ENCODE peak calls at places on chromosomes 16 and 17, in six cellular contexts. One of them, this sample, is unnamed.

GRCh38 chr17:55421179-55421934 is at the start of gene MMD:
- DNase-seq in SK-N-SH: peak
- DNase-seq in GM12878: no peak
- DNase-seq in HCT116: no peak
- DNase-seq in H1: no peak
- DNase-seq in K562: peak
- DNase-seq in this sample: no peak

GRCh38 chr17:31413871-31414589 is 22.6 kb downstream of the RAB11FIP4 start:
- DNase-seq in H1: no peak
- DNase-seq in K562: no peak
- DNase-seq in HCT116: no peak
- DNase-seq in GM12878: no peak
- DNase-seq in SK-N-SH: no peak
- DNase-seq in this sample: no peak

GRCh38 chr17:79830303-79830702 is 8.9 kb downstream of the CBX4 start:
- DNase-seq in GM12878: no peak
- DNase-seq in SK-N-SH: no peak
- DNase-seq in K562: peak
- DNase-seq in HCT116: no peak
- DNase-seq in H1: no peak
- DNase-seq in this sample: no peak

GRCh38 chr17:42937712-42938596 is 26.3 kb downstream of the AARSD1 start:
- DNase-seq in SK-N-SH: peak
- DNase-seq in K562: peak
- DNase-seq in HCT116: peak
- DNase-seq in GM12878: no peak
- DNase-seq in H1: peak
- DNase-seq in this sample: no peak

GRCh38 chr17:79617740-79618382 is 7.0 kb upstream of the RBFOX3 start:
- DNase-seq in SK-N-SH: no peak
- DNase-seq in H1: no peak
- DNase-seq in HCT116: no peak
- DNase-seq in K562: no peak
- DNase-seq in GM12878: no peak
- DNase-seq in this sample: no peak

GRCh38 chr17:28724500-28725165 is 1.4 kb downstream of the TLCD1 start:
- DNase-seq in GM12878: no peak
- DNase-seq in HCT116: no peak
- DNase-seq in K562: no peak
- DNase-seq in H1: no peak
- DNase-seq in SK-N-SH: no peak
- DNase-seq in this sample: no peak

GRCh38 chr17:70366421-70366820 is 197.1 kb downstream of the KCNJ2 start:
- DNase-seq in K562: no peak
- DNase-seq in GM12878: no peak
- DNase-seq in H1: peak
- DNase-seq in HCT116: no peak
- DNase-seq in SK-N-SH: no peak
- DNase-seq in this sample: no peak

GRCh38 chr17:50560185-50560824 is at the start of gene CACNA1G:
- DNase-seq in H1: peak
- DNase-seq in HCT116: peak
- DNase-seq in K562: peak
- DNase-seq in GM12878: no peak
- DNase-seq in SK-N-SH: peak
- DNase-seq in this sample: no peak

GRCh38 chr17:38897671-38898290 is 27.6 kb upstream of the LASP1NB start:
- DNase-seq in K562: no peak
- DNase-seq in HCT116: no peak
- DNase-seq in GM12878: no peak
- DNase-seq in H1: no peak
- DNase-seq in SK-N-SH: no peak
- DNase-seq in this sample: no peak

GRCh38 chr16:14181371-14182050 is 110.4 kb downstream of the MRTFB start:
- DNase-seq in SK-N-SH: no peak
- DNase-seq in HCT116: no peak
- DNase-seq in K562: no peak
- DNase-seq in H1: no peak
- DNase-seq in GM12878: no peak
- DNase-seq in this sample: no peak

GRCh38 chr17:15744885-15745284 is 12.8 kb downstream of the TBC1D26 start:
- DNase-seq in SK-N-SH: peak
- DNase-seq in HCT116: no peak
- DNase-seq in H1: no peak
- DNase-seq in GM12878: no peak
- DNase-seq in K562: no peak
- DNase-seq in this sample: no peak

GRCh38 chr16:49858200-49859129 is 2.6 kb upstream of the ZNF423 start:
- DNase-seq in SK-N-SH: peak
- DNase-seq in H1: no peak
- DNase-seq in HCT116: no peak
- DNase-seq in GM12878: no peak
- DNase-seq in K562: peak
- DNase-seq in this sample: no peak

GRCh38 chr16:23948949-23949392 is 113.2 kb downstream of the PRKCB start:
- DNase-seq in K562: no peak
- DNase-seq in HCT116: no peak
- DNase-seq in GM12878: no peak
- DNase-seq in H1: no peak
- DNase-seq in SK-N-SH: no peak
- DNase-seq in this sample: no peak

GRCh38 chr16:86761117-86761971 is 183.0 kb downstream of the FOXL1 start:
- DNase-seq in H1: no peak
- DNase-seq in SK-N-SH: peak
- DNase-seq in K562: peak
- DNase-seq in GM12878: no peak
- DNase-seq in HCT116: peak
- DNase-seq in this sample: peak

GRCh38 chr17:6449307-6449706 is 5.1 kb downstream of the PIMREG start:
- DNase-seq in K562: no peak
- DNase-seq in HCT116: no peak
- DNase-seq in GM12878: no peak
- DNase-seq in H1: no peak
- DNase-seq in SK-N-SH: no peak
- DNase-seq in this sample: no peak

GRCh38 chr16:1073566-1074378 is 1.2 kb downstream of the SSTR5 start:
- DNase-seq in GM12878: no peak
- DNase-seq in HCT116: no peak
- DNase-seq in K562: peak
- DNase-seq in SK-N-SH: no peak
- DNase-seq in H1: no peak
- DNase-seq in this sample: no peak
- H3K27ac ChIP-seq in GM12878: no peak
- H3K27ac ChIP-seq in HCT116: peak
- H3K27ac ChIP-seq in K562: no peak
- H3K27ac ChIP-seq in SK-N-SH: no peak
- H3K27ac ChIP-seq in H1: no peak
- H3K27ac ChIP-seq in this sample: no peak

DNA sequence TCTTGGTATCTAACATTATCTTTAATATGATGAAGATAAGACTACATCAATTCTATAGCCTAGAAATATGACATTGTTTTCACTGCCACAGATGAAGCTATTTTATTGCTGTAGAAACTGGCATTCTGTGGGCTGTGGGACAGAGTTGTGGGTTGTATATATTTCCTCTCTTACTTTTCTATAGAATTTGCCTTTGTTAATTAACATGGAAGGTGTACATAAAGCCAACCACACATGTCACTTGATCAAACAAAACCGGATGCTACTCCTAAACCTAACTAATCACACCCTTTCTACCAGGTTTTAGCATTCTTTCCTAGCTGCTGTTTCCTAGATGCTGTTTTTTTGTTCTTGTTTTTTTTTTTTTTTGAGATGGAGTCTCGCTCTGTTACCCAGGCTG is 81.2 kb upstream of the ATP2A3 start:
- DNase-seq in SK-N-SH: no peak
- DNase-seq in GM12878: no peak
- DNase-seq in H1: no peak
- DNase-seq in K562: no peak
- DNase-seq in HCT116: no peak
- DNase-seq in this sample: no peak
- TF ChIP-seq SIN3A in SK-N-SH: no peak
- TF ChIP-seq SIN3A in GM12878: no peak
- TF ChIP-seq SIN3A in H1: no peak
- TF ChIP-seq SIN3A in K562: no peak
- TF ChIP-seq SIN3A in HCT116: no peak
- TF ChIP-seq SIN3A in this sample: no peak

GRCh38 chr17:78040561-78041400 is 82.3 kb downstream of the TNRC6C start:
- DNase-seq in HCT116: peak
- DNase-seq in GM12878: peak
- DNase-seq in K562: no peak
- DNase-seq in H1: no peak
- DNase-seq in SK-N-SH: peak
- DNase-seq in this sample: no peak

GRCh38 chr17:78041401-78042179 is 83.1 kb downstream of the TNRC6C start:
- DNase-seq in SK-N-SH: peak
- DNase-seq in K562: no peak
- DNase-seq in HCT116: no peak
- DNase-seq in GM12878: no peak
- DNase-seq in H1: no peak
- DNase-seq in this sample: no peak

GRCh38 chr17:78037280-78037679 is 78.8 kb downstream of the TNRC6C start:
- DNase-seq in H1: no peak
- DNase-seq in HCT116: no peak
- DNase-seq in GM12878: no peak
- DNase-seq in SK-N-SH: no peak
- DNase-seq in K562: no peak
- DNase-seq in this sample: no peak

GRCh38 chr17:78038748-78039288 is 80.3 kb downstream of the TNRC6C start:
- DNase-seq in HCT116: no peak
- DNase-seq in H1: no peak
- DNase-seq in SK-N-SH: no peak
- DNase-seq in K562: no peak
- DNase-seq in GM12878: no peak
- DNase-seq in this sample: no peak

DNA sequence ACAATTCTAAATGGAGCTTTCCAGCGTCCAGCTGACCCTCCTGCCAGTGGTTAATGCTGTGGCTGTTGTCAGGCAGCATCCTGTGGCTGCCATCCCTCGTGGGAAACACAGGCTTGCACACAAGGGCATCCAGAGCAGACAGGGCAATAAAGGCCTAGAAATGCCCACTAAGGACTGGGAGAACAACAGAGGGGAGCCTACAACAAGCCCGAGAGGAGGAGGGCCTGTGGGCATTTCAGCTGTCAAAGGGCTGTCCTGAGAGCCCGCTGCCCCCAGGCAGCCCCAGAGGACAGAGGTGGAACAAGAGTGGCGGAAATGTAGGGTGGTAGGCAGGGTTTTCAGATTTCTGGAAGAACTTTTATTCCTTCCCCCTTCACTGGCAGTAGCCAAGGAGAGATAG is 81.1 kb downstream of the TNRC6C start:
- DNase-seq in HCT116: no peak
- DNase-seq in K562: no peak
- DNase-seq in H1: no peak
- DNase-seq in SK-N-SH: peak
- DNase-seq in GM12878: no peak
- DNase-seq in this sample: no peak
- H3K27ac ChIP-seq in HCT116: no peak
- H3K27ac ChIP-seq in K562: no peak
- H3K27ac ChIP-seq in H1: no peak
- H3K27ac ChIP-seq in SK-N-SH: peak
- H3K27ac ChIP-seq in GM12878: no peak
- H3K27ac ChIP-seq in this sample: no peak

DNA sequence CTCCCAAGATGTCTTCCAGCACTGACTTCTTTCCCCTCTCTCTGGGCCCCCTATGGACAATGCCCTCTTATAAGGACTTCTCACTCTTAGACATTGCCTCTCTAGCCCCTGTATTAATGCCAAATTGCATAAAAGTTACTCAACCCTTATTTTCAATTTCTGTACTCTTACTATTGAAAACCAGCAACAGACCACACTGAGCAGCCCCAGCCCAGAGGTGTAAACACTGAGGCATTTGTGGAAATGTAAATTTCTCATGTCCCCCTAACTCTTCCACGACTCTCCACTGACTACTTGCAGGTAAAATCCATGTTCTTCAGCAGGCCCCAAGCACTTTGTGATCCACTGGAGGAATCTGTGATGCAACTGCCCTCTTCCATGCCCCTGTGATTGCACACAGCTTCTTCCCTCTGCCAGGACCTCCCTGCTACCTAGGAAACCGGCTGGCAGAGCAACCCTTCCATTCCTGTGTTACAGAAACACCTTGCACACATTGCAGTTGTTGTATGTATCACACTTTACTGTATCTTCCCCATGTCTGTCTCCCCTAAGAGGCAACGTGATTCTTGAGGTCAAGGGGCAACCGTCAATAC is 4.4 kb downstream of the N4BP1 start:
- DNase-seq in H1: no peak
- DNase-seq in K562: no peak
- DNase-seq in SK-N-SH: no peak
- DNase-seq in HCT116: no peak
- DNase-seq in GM12878: no peak
- DNase-seq in this sample: no peak
- TF ChIP-seq SIN3A in H1: no peak
- TF ChIP-seq SIN3A in K562: no peak
- TF ChIP-seq SIN3A in SK-N-SH: no peak
- TF ChIP-seq SIN3A in HCT116: no peak
- TF ChIP-seq SIN3A in GM12878: no peak
- TF ChIP-seq SIN3A in this sample: no peak

GRCh38 chr17:72122002-72122310 is 1.1 kb downstream of the SOX9 start:
- DNase-seq in SK-N-SH: no peak
- DNase-seq in H1: no peak
- DNase-seq in HCT116: no peak
- DNase-seq in GM12878: no peak
- DNase-seq in K562: no peak
- DNase-seq in this sample: no peak
- H3K27ac ChIP-seq in SK-N-SH: no peak
- H3K27ac ChIP-seq in H1: no peak
- H3K27ac ChIP-seq in HCT116: peak
- H3K27ac ChIP-seq in GM12878: peak
- H3K27ac ChIP-seq in K562: no peak
- H3K27ac ChIP-seq in this sample: peak

DNA sequence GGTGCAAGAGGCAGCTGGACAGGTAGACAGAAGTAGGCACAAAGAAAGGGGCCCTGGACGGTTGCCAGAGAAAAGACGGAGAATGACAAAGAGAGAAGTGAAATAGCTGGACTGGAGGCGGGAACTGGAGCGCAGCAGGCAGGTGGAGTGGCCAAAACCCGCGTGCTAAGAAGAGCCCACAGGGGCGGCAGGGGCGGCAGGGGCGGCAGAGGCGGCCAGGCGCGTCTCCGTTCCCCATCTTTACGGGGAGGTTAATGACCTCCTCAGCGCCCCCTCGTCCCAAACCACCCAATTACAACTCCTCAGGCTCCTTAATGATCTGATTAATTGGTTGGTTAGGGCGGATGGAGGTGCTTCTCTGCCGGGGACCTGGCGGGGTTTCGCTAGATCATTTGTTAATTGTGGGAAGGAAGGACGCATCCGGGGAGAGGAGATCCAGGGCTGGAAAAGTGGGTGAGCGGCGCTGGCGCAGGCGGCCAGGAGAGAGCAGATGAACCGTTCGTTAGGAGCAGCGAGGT is 15.4 kb upstream of the HOXB9 start:
- DNase-seq in SK-N-SH: no peak
- DNase-seq in H1: no peak
- DNase-seq in HCT116: no peak
- DNase-seq in GM12878: no peak
- DNase-seq in K562: no peak
- DNase-seq in this sample: no peak
- TF ChIP-seq SIN3A in SK-N-SH: no peak
- TF ChIP-seq SIN3A in H1: no peak
- TF ChIP-seq SIN3A in HCT116: no peak
- TF ChIP-seq SIN3A in GM12878: no peak
- TF ChIP-seq SIN3A in K562: no peak
- TF ChIP-seq SIN3A in this sample: no peak

This sample was measured in Panc1.